ENCODE peak calls at places on chromosomes 7 and 10, in four cellular contexts. T is NB4, M is cardiac fibroblast, Q is bronchial epithelial cell. B is an unnamed sample.

GRCh38 chr10:88474884-88475844 is 108.0 kb downstream of the RNLS start:
- DNase-seq in M (no peak), T (no peak), Q (no peak), B (no peak)

GRCh38 chr7:30938435-30939316 is 25.1 kb upstream of the GHRHR start:
- DNase-seq in M (peak; percentile 80), Q (peak; percentile 68), T (peak; percentile 79), B (peak; percentile 78)

GRCh38 chr10:105269689-105270088 is 628.6 kb downstream of the SORCS3 start:
- DNase-seq in M (no peak), T (no peak), Q (no peak), B (no peak)

GRCh38 chr7:155459133-155459866 is 1.4 kb downstream of the EN2 start:
- DNase-seq in Q (no peak), M (no peak), T (no peak), B (no peak)

GRCh38 chr7:30755384-30756154 is 3.6 kb downstream of the INMT start:
- DNase-seq in M (peak; percentile 79), T (no peak), Q (no peak), B (no peak)

GRCh38 chr7:75638607-75639070 is 100.1 kb downstream of the HIP1 start:
- DNase-seq in M (peak; percentile 55), T (no peak), Q (no peak), B (peak; percentile 28)

GRCh38 chr7:39353615-39354376 is 212.4 kb upstream of the YAE1 start:
- DNase-seq in M (peak; percentile 63), T (no peak), Q (peak; percentile 4), B (peak; percentile 15)

GRCh38 chr10:124035928-124036558 is 57.4 kb downstream of the CHST15 start:
- DNase-seq in M (no peak), T (peak; percentile 92), Q (no peak), B (no peak)

GRCh38 chr10:123551259-123551658 is 114.9 kb upstream of the GPR26 start:
- DNase-seq in Q (no peak), M (no peak), T (no peak), B (no peak)

GRCh38 chr10:83289373-83289772 is 849.9 kb upstream of the GHITM start:
- DNase-seq in T (no peak), M (no peak), Q (no peak), B (no peak)

GRCh38 chr7:158044156-158044823 is 543.3 kb downstream of the PTPRN2 start:
- DNase-seq in M (no peak), Q (no peak), T (peak; percentile 55), B (no peak)

GRCh38 chr10:75597691-75598455 is 166.4 kb downstream of the LRMDA start:
- DNase-seq in T (no peak), Q (no peak), M (no peak), B (no peak)

GRCh38 chr10:125495386-125495785 is 187.6 kb downstream of the TEX36 start:
- DNase-seq in T (no peak), Q (no peak), M (no peak), B (no peak)

GRCh38 chr7:46220066-46220630 is 299.1 kb upstream of the IGFBP3 start:
- DNase-seq in T (no peak), M (no peak), Q (peak; percentile 98), B (peak; percentile 99)

GRCh38 chr7:150451833-150452431 is 1.5 kb downstream of the GIMAP8 start:
- DNase-seq in Q (no peak), T (peak; percentile 12), M (no peak), B (no peak)

GRCh38 chr10:69253171-69253570 is 25.1 kb upstream of the HK1 start:
- DNase-seq in Q (no peak), T (no peak), M (no peak), B (no peak)

GRCh38 chr10:24908793-24909423 is 43.5 kb downstream of the PRTFDC1 start:
- DNase-seq in T (peak; percentile 45), M (peak; percentile 74), Q (peak; percentile 94), B (peak; percentile 88)

GRCh38 chr10:17409170-17409733 is 45.1 kb downstream of the ST8SIA6 start:
- DNase-seq in Q (peak; percentile 22), T (no peak), M (peak; percentile 39), B (peak; percentile 16)

GRCh38 chr7:94449151-94449725 is 54.5 kb downstream of the COL1A2 start:
- DNase-seq in T (peak; percentile 54), Q (peak; percentile 44), M (peak; percentile 74), B (peak; percentile 47)

DNA sequence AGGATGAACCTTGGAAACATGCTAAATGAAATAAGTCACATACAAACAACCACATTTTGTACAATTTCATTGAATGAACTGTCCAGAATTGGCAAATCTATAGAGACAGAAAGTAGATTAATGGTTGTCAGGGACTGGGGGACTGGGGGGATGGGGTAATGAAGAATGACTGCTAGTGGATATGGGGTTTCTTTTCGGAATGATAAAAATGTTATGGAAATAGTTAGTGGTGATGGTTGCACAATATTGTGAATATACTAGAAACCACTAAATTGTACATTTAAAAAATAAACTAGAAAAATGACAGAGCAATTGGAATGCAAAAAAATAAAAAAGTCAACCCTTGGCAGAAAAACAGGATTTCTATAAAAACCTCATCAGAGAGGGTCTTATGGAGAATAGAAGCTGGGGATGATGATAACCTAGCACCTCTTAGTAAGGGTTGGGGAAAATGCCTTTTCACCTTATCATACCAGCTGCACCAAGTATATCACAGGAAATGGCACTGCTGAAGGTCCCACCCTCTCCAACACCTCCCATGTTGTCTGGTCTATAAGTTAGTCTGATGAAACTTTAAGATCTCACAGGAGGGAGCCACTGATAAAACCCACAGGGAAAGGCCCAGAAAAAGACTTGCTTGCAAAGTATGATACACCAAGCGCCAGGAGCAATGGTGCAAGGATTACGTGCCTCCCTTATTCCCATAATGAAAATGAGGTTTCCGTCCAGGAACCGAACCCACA is 23.1 kb upstream of the JAZF1 start:
- DNase-seq in Q (no peak), M (peak; percentile 5), T (peak; percentile 36), B (no peak)
- H3K4me3 ChIP-seq in Q (no peak overlapping the region), M (no peak overlapping the region), T (no peak overlapping the region), B (no peak overlapping the region)

GRCh38 chr10:132404911-132405462 is 8.0 kb downstream of the PWWP2B start:
- DNase-seq in Q (no peak), M (no peak), T (no peak), B (no peak)
- TF ChIP-seq CTCF in Q (no peak), M (no peak), T (no peak), B (no peak)

GRCh38 chr10:102783541-102783930 is 39.8 kb downstream of the WBP1L start:
- DNase-seq in T (peak; percentile 46), M (no peak), Q (peak; percentile 56), B (peak; percentile 34)

GRCh38 chr10:102781921-102782542 is 38.3 kb downstream of the WBP1L start:
- DNase-seq in M (peak; percentile 86), Q (peak; percentile 46), T (no peak), B (peak; percentile 23)

GRCh38 chr10:102781089-102781920 is 37.6 kb downstream of the WBP1L start:
- DNase-seq in M (peak; percentile 69), T (no peak), Q (no peak), B (no peak)

GRCh38 chr10:102780246-102780645 is 36.5 kb downstream of the WBP1L start:
- DNase-seq in T (no peak), M (no peak), Q (peak; percentile 95), B (peak; percentile 86)

GRCh38 chr10:102782698-102783540 is 39.2 kb downstream of the WBP1L start:
- DNase-seq in T (peak; percentile 27), Q (peak; percentile 88), M (peak; percentile 94), B (peak; percentile 74)
- H3K4me3 ChIP-seq in T (no peak overlapping the region), Q (no peak overlapping the region), M (peak overlapping the region; percentile 25), B (no peak overlapping the region)

GRCh38 chr7:22447008-22447407 is 53.0 kb downstream of the STEAP1B start:
- DNase-seq in T (no peak), M (no peak), Q (no peak), B (no peak)

GRCh38 chr7:22443370-22444180 is 56.4 kb downstream of the STEAP1B start:
- DNase-seq in Q (peak; percentile 42), M (no peak), T (no peak), B (no peak)

GRCh38 chr7:22445871-22446270 is 54.1 kb downstream of the STEAP1B start:
- DNase-seq in T (no peak), M (no peak), Q (no peak), B (no peak)

GRCh38 chr7:22444181-22444966 is 55.6 kb downstream of the STEAP1B start:
- DNase-seq in Q (peak; percentile 68), T (no peak), M (peak; percentile 42), B (peak; percentile 78)

GRCh38 chr7:22445140-22445722 is 54.8 kb downstream of the STEAP1B start:
- DNase-seq in Q (peak; percentile 25), T (no peak), M (peak; percentile 58), B (peak; percentile 41)
- TF ChIP-seq CTCF in Q (no peak), T (no peak), M (no peak), B (no peak)

GRCh38 chr10:44383749-44384600 is 922 bp downstream of the CXCL12 start:
- DNase-seq in M (peak; percentile 55), Q (no peak), T (no peak), B (no peak)
- H3K4me3 ChIP-seq in M (peak overlapping the region; percentile 72), Q (no peak overlapping the region), T (no peak overlapping the region), B (no peak overlapping the region)

GRCh38 chr7:133344275-133344674 is 91.4 kb downstream of the EXOC4 start:
- DNase-seq in T (peak; percentile 23), Q (no peak), M (peak; percentile 47), B (peak; percentile 5)
- TF ChIP-seq CTCF in T (peak; percentile 32), Q (peak; percentile 30), M (peak; percentile 48), B (peak; percentile 41)

GRCh38 chr10:112374724-112375541 is 1.0 kb downstream of the ACSL5 start:
- DNase-seq in T (peak; percentile 36), Q (no peak), M (peak; percentile 32), B (no peak)
- H3K4me3 ChIP-seq in T (no peak overlapping the region), Q (no peak overlapping the region), M (no peak overlapping the region), B (no peak overlapping the region)

B was measured in epithelial cell of esophagus.